ENCODE peak calls at places on chromosomes 16 and 17, in eight cellular contexts. T is A549, I is HS-27A, Q is NCI-H1694 treated with DMSO at 0.1 percent for 48 hours, J is small intestine, K is AG08395, C is SW480, Z is amygdala. G is an unnamed sample.
A peak's percentile ranks its signal among the peaks of the same experiment; 100 is the strongest.

GRCh38 chr16:63188076-63188771 is 1152.0 kb upstream of the CDH8 start:
- DNase-seq in T (no peak), I (no peak), Q (no peak), J (peak; percentile 34), K (no peak), C (peak; percentile 31), Z (no peak), G (no peak)

GRCh38 chr16:84075376-84075775 is 32.8 kb upstream of the SLC38A8 start:
- DNase-seq in T (no peak), I (no peak), Q (no peak), J (no peak), K (no peak), C (no peak), Z (no peak), G (no peak)

GRCh38 chr16:84933774-84934571 is 77.4 kb downstream of the ZDHHC7 start:
- DNase-seq in T (no peak), I (no peak), Q (no peak), J (no peak), K (peak; percentile 75), C (no peak), Z (no peak), G (peak; percentile 8)

GRCh38 chr17:2705263-2705662 is 6.3 kb downstream of the CLUH start:
- DNase-seq in T (peak; percentile 45), I (no peak), Q (no peak), J (no peak), K (peak; percentile 29), C (no peak), Z (no peak), G (peak; percentile 48)

GRCh38 chr16:68921654-68922053 is 78.3 kb downstream of the TANGO6 start:
- DNase-seq in T (peak; percentile 90), I (no peak), Q (no peak), J (peak; percentile 86), K (no peak), C (peak; percentile 17), Z (no peak), G (no peak)

GRCh38 chr17:75250009-75250471 is 11.4 kb downstream of the GGA3 start:
- DNase-seq in T (no peak), I (no peak), Q (no peak), J (no peak), K (peak; percentile 78), C (no peak), Z (no peak), G (no peak)

GRCh38 chr17:19958023-19958422 is 19.6 kb downstream of the AKAP10 start:
- DNase-seq in T (peak; percentile 89), I (peak; percentile 96), Q (no peak), J (no peak), K (peak; percentile 83), C (peak; percentile 74), Z (no peak), G (peak; percentile 96)

GRCh38 chr16:27238591-27238990 is 30.0 kb downstream of the NSMCE1 start:
- DNase-seq in T (no peak), I (no peak), Q (no peak), J (no peak), K (no peak), C (no peak), Z (no peak), G (no peak)

GRCh38 chr16:11136600-11136999 is 119.4 kb downstream of the SOCS1 start:
- DNase-seq in T (no peak), I (no peak), Q (no peak), J (no peak), K (peak; percentile 58), C (no peak), Z (no peak), G (peak; percentile 19)

GRCh38 chr17:55496094-55496881 is 15.0 kb downstream of the SMIM36 start:
- DNase-seq in T (peak; percentile 93), I (no peak), Q (peak; percentile 12), J (peak; percentile 86), K (peak; percentile 9), C (no peak), Z (no peak), G (peak; percentile 4)

GRCh38 chr16:57623251-57624043 is 5.0 kb upstream of the ADGRG1 start:
- DNase-seq in T (peak; percentile 87), I (no peak), Q (no peak), J (peak; percentile 33), K (no peak), C (peak; percentile 97), Z (peak; percentile 83), G (no peak)

GRCh38 chr16:68089067-68089466 is 3.9 kb downstream of the NFATC3 start:
- DNase-seq in T (no peak), I (no peak), Q (no peak), J (no peak), K (no peak), C (no peak), Z (no peak), G (no peak)

GRCh38 chr16:59204589-59204988 is 470.5 kb upstream of the GOT2 start:
- DNase-seq in T (no peak), I (no peak), Q (no peak), J (no peak), K (no peak), C (no peak), Z (no peak), G (no peak)

GRCh38 chr17:74937064-74938051 is 1.7 kb downstream of the OTOP3 start:
- DNase-seq in T (no peak), I (no peak), Q (no peak), J (peak; percentile 53), K (no peak), C (no peak), Z (no peak), G (no peak)

GRCh38 chr17:82890339-82890730 is 50.5 kb upstream of the ZNF750 start:
- DNase-seq in T (no peak), I (no peak), Q (no peak), J (no peak), K (no peak), C (no peak), Z (no peak), G (no peak)

GRCh38 chr17:55660171-55660886 is 62.3 kb downstream of the TMEM100 start:
- DNase-seq in T (no peak), I (no peak), Q (no peak), J (peak; percentile 15), K (peak; percentile 14), C (no peak), Z (no peak), G (no peak)

GRCh38 chr16:65908568-65908967 is 457.9 kb upstream of the CDH5 start:
- DNase-seq in T (no peak), I (no peak), Q (no peak), J (no peak), K (no peak), C (no peak), Z (no peak), G (no peak)

GRCh38 chr17:74763565-74764387 is 12.4 kb downstream of the NAT9 start:
- DNase-seq in T (peak; percentile 70), I (no peak), Q (no peak), J (peak; percentile 98), K (no peak), C (no peak), Z (no peak), G (no peak)

GRCh38 chr17:70563301-70563820 is 394.0 kb downstream of the KCNJ2 start:
- DNase-seq in T (no peak), I (no peak), Q (peak; percentile 69), J (peak; percentile 15), K (no peak), C (no peak), Z (no peak), G (no peak)

GRCh38 chr16:57380671-57381462 is 8.6 kb downstream of the CX3CL1 start:
- DNase-seq in T (peak; percentile 37), I (no peak), Q (no peak), J (no peak), K (no peak), C (no peak), Z (no peak), G (peak; percentile 3)

GRCh38 chr17:2034806-2035548 is 5.0 kb downstream of the DPH1 start:
- DNase-seq in T (no peak), I (no peak), Q (no peak), J (no peak), K (peak; percentile 66), C (no peak), Z (no peak), G (peak; percentile 90)

G was measured in HFFc6.